ENCODE peak calls at places on chromosomes 2 and 18, in seven cellular contexts. P, Z, J, A, N, M and Q are unnamed samples.

GRCh38 chr18:47701133-47701532 is 229.3 kb downstream of the SMAD2 start:
- DNase-seq in J (no peak), A (no peak), P (no peak), Z (no peak), N (no peak), M (no peak), Q (no peak)

GRCh38 chr2:51693640-51694039 is 661.7 kb upstream of the NRXN1 start:
- DNase-seq in Z (no peak), P (no peak), A (no peak), M (no peak), N (peak; percentile 13), J (no peak), Q (peak; percentile 16)

GRCh38 chr2:217875138-217875537 is 127.7 kb downstream of the TNS1 start:
- DNase-seq in N (no peak), Z (no peak), A (no peak), M (no peak), J (no peak), P (no peak), Q (peak; percentile 43)

GRCh38 chr2:240297553-240298315 is 137.7 kb upstream of the GPC1 start:
- DNase-seq in M (no peak), Z (no peak), J (no peak), N (no peak), A (no peak), P (no peak), Q (no peak)

GRCh38 chr2:232235716-232236115 is 142.8 kb upstream of the ALPP start:
- DNase-seq in A (no peak), N (no peak), Z (peak; percentile 46), P (peak; percentile 46), J (peak; percentile 12), M (no peak), Q (no peak)

GRCh38 chr2:200619275-200619674 is 33.5 kb downstream of the AOX1 start:
- DNase-seq in P (no peak), N (peak; percentile 30), Z (peak; percentile 64), A (no peak), J (peak; percentile 42), M (no peak), Q (no peak)

GRCh38 chr18:4017479-4017878 is 437.6 kb downstream of the DLGAP1 start:
- DNase-seq in M (no peak), J (peak; percentile 2), N (peak; percentile 24), A (no peak), P (peak; percentile 39), Z (peak; percentile 46), Q (no peak)

GRCh38 chr18:77811510-77811909 is 561.9 kb downstream of the GALR1 start:
- DNase-seq in M (no peak), N (peak; percentile 1), A (no peak), P (peak; percentile 20), J (no peak), Z (peak; percentile 16), Q (no peak)

GRCh38 chr18:79898952-79899608 is 52.4 kb downstream of the SLC66A2 start:
- DNase-seq in J (no peak), N (no peak), M (no peak), A (no peak), Z (no peak), P (no peak), Q (no peak)

GRCh38 chr18:79384151-79384807 is 11.5 kb upstream of the NFATC1 start:
- DNase-seq in N (no peak), J (no peak), P (no peak), Z (no peak), A (no peak), M (no peak), Q (no peak)

GRCh38 chr2:37060446-37060845 is 23.7 kb downstream of the HEATR5B start:
- DNase-seq in J (no peak), A (no peak), P (no peak), N (no peak), Z (no peak), M (no peak), Q (no peak)

GRCh38 chr2:234479465-234479864 is 17.4 kb downstream of the ARL4C start:
- DNase-seq in Z (no peak), J (no peak), M (no peak), P (no peak), N (no peak), A (no peak), Q (no peak)

GRCh38 chr2:210606001-210606400 is 49.6 kb downstream of the CPS1 start:
- DNase-seq in Z (no peak), M (no peak), P (no peak), N (no peak), J (peak; percentile 3), A (no peak), Q (no peak)

GRCh38 chr2:17733650-17734049 is 20.0 kb downstream of the SMC6 start:
- DNase-seq in N (no peak), A (no peak), P (no peak), Z (no peak), M (no peak), J (no peak), Q (no peak)

GRCh38 chr2:191917430-191917881 is 70.6 kb upstream of the CAVIN2 start:
- DNase-seq in M (no peak), A (no peak), N (peak; percentile 51), Z (peak; percentile 28), J (peak; percentile 31), P (peak; percentile 29), Q (peak; percentile 78)

GRCh38 chr2:221716434-221717303 is 144.6 kb upstream of the EPHA4 start:
- DNase-seq in A (no peak), M (no peak), N (peak; percentile 63), P (peak; percentile 68), Z (peak; percentile 86), J (peak; percentile 34), Q (peak; percentile 68)

GRCh38 chr2:240934701-240935100 is 28.6 kb downstream of the CROCC2 start:
- DNase-seq in J (no peak), Z (no peak), N (no peak), A (no peak), P (no peak), M (peak; percentile 8), Q (no peak)

GRCh38 chr2:82591718-82592117 is 1867.4 kb downstream of the SUCLG1 start:
- DNase-seq in P (peak; percentile 2), Z (no peak), N (no peak), J (no peak), M (no peak), A (no peak), Q (no peak)

GRCh38 chr2:56981554-56981953 is 797.8 kb downstream of the CCDC85A start:
- DNase-seq in A (no peak), P (no peak), N (no peak), Z (no peak), J (no peak), M (no peak), Q (no peak)

GRCh38 chr18:39480494-39481245 is 1915.1 kb upstream of the CELF4 start:
- DNase-seq in Z (peak; percentile 59), M (no peak), J (peak; percentile 55), P (peak; percentile 55), N (no peak), A (no peak), Q (no peak)

GRCh38 chr2:130327703-130328527 is 14.8 kb upstream of the IMP4 start:
- DNase-seq in P (peak; percentile 80), A (no peak), M (no peak), Z (peak; percentile 75), N (peak; percentile 43), J (peak; percentile 71), Q (peak; percentile 60)

GRCh38 chr18:79784965-79785770 is 12.6 kb upstream of the KCNG2 start:
- DNase-seq in Z (no peak), A (no peak), P (no peak), N (peak; percentile 78), M (no peak), J (peak; percentile 32), Q (peak; percentile 28)

GRCh38 chr2:127173073-127173472 is 47.0 kb downstream of the CYP27C1 start:
- DNase-seq in P (peak; percentile 94), N (peak; percentile 98), Z (peak; percentile 89), J (peak; percentile 98), A (no peak), M (peak; percentile 61), Q (peak; percentile 96)

GRCh38 chr2:181781082-181781786 is 100.9 kb upstream of the NEUROD1 start:
- DNase-seq in M (no peak), J (no peak), A (no peak), N (no peak), Z (no peak), P (no peak), Q (no peak)
- TF ChIP-seq CTCF in M (no peak), J (no peak), A (no peak), N (no peak), Z (no peak), P (peak; percentile 10), Q (no peak)

DNA sequence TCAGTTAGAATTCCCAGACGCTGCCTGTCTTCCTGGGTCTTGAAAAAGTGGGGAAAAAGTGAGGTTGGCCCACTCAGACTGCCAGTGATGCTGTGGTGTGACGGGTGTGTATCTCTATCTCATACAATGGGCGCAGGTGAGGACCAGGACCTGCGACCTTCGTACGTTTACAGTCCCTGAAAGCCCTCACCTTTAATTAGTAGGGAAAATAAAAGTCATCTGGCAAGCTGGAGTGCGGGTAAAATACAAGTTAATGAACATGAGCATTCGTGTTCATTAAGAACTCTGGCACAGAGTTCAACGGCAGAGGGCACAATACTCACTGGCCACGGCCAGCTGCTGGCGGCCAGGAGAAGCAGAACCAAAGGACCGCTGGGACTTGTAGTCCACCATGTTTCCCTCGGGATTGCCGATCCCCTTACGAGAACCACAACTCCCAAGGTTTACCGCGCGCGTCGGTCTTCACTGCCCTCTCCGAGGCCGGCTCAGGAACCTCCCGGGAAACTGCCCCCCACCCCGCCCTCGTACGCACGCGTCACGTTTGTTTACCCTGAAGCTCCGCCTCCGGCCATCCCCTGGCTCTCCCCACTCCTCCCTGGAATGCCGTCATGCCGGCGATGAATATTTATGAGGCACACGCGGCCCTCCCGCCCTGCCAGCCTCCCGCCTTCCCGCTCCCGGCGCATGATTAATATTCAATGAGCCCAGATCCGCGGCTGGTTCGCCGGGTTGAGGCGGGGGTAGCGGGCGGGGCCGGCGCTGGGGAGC is 486 bp upstream of the PHLPP1 start:
- DNase-seq in P (peak; percentile 100), A (peak; percentile 92), Z (peak; percentile 98), N (peak; percentile 100), J (peak; percentile 100), M (peak; percentile 100), Q (peak; percentile 100)
- H3K4me3 ChIP-seq in P (peak overlapping the region; percentile 59), A (peak overlapping the region; percentile 71), Z (peak overlapping the region; percentile 75), N (peak overlapping the region; percentile 62), J (peak overlapping the region; percentile 67), M (peak overlapping the region; percentile 59), Q (peak overlapping the region; percentile 75)

DNA sequence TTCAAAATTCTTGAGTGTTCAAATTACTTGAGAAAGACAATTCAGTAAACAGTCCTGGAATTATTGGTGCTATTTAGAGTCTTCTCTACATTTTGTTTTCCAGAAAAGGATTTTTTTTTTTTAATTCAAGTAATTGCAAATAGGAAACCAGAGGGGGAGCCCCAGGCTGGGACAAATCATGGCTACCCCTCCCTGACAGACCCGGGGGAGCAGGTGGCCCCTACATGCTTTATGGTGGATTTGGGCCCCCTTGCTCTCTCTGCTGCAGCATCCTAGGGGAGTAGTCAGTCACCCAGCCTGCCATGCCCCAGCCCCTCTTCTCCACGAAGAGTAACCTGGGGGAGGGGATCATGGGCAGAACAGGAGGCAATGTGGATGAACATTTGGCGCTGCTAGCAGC is 4.7 kb downstream of the C2orf81 start:
- DNase-seq in M (no peak), N (no peak), Z (no peak), J (no peak), P (no peak), A (no peak), Q (no peak)
- TF ChIP-seq CTCF in M (no peak), N (no peak), Z (no peak), J (peak; percentile 12), P (no peak), A (no peak), Q (peak; percentile 2)

DNA sequence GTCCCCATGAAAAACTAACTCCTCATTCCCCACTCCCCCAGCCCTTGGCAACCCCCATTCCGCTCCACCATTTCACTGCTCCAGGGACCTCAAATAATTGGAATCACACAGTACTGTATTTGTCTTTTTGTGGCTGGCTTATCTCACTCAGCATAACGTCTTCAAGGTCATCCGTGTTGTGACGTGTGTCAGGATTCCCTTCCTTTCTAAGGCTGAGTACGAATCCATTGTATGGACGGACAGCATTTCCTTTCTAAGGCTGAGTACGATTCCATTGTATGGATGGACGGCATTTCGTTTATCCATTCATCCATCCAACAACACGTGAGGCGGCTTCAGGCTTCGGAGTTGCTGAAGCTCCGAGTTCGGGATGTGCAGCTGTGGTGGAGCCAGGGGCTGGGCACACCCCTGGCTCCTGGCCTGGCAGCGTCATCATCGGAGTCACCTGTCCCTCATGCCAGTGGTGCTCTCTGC is 1.2 kb upstream of the ASB1 start:
- DNase-seq in J (no peak), Z (no peak), P (no peak), A (no peak), M (no peak), N (no peak), Q (no peak)
- H3K4me3 ChIP-seq in J (no peak overlapping the region), Z (no peak overlapping the region), P (no peak overlapping the region), A (no peak overlapping the region), M (no peak overlapping the region), N (no peak overlapping the region), Q (no peak overlapping the region)